ENCODE peak calls at places on chromosomes 7 and 10, in nine cellular contexts. One of them, this sample, is unnamed.

GRCh38 chr10:88728107-88728763 is 22.2 kb downstream of the LIPK start:
- DNase-seq in psoas muscle: no peak
- DNase-seq in mesendoderm: peak; percentile 92
- DNase-seq in B cell: no peak
- DNase-seq in cerebellar cortex: peak; percentile 42
- DNase-seq in effector CD8-positive, alpha-beta T cell: no peak
- DNase-seq in substantia nigra: no peak
- DNase-seq in transverse colon: peak; percentile 11
- DNase-seq in bronchial epithelial cell: no peak
- DNase-seq in this sample: peak; percentile 3

GRCh38 chr7:24926623-24927539 is 53.1 kb downstream of the OSBPL3 start:
- DNase-seq in cerebellar cortex: no peak
- DNase-seq in psoas muscle: no peak
- DNase-seq in mesendoderm: peak; percentile 28
- DNase-seq in bronchial epithelial cell: no peak
- DNase-seq in effector CD8-positive, alpha-beta T cell: no peak
- DNase-seq in B cell: no peak
- DNase-seq in substantia nigra: no peak
- DNase-seq in transverse colon: no peak
- DNase-seq in this sample: no peak

GRCh38 chr7:100478966-100479660 is at the start of gene TSC22D4:
- DNase-seq in bronchial epithelial cell: peak; percentile 80
- DNase-seq in mesendoderm: peak; percentile 96
- DNase-seq in B cell: peak; percentile 86
- DNase-seq in cerebellar cortex: peak; percentile 96
- DNase-seq in transverse colon: peak; percentile 96
- DNase-seq in substantia nigra: peak; percentile 93
- DNase-seq in effector CD8-positive, alpha-beta T cell: peak; percentile 91
- DNase-seq in psoas muscle: peak; percentile 94
- DNase-seq in this sample: peak; percentile 90

GRCh38 chr7:111708072-111708471 is 145.8 kb upstream of the IMMP2L start:
- DNase-seq in effector CD8-positive, alpha-beta T cell: no peak
- DNase-seq in mesendoderm: peak; percentile 10
- DNase-seq in transverse colon: no peak
- DNase-seq in B cell: no peak
- DNase-seq in substantia nigra: no peak
- DNase-seq in cerebellar cortex: no peak
- DNase-seq in bronchial epithelial cell: no peak
- DNase-seq in psoas muscle: no peak
- DNase-seq in this sample: no peak

GRCh38 chr10:88651131-88651541 is 13.1 kb upstream of the LIPF start:
- DNase-seq in mesendoderm: no peak
- DNase-seq in cerebellar cortex: no peak
- DNase-seq in substantia nigra: no peak
- DNase-seq in transverse colon: no peak
- DNase-seq in bronchial epithelial cell: peak; percentile 86
- DNase-seq in psoas muscle: no peak
- DNase-seq in B cell: no peak
- DNase-seq in effector CD8-positive, alpha-beta T cell: no peak
- DNase-seq in this sample: peak; percentile 77

GRCh38 chr10:3485287-3485686 is 299.7 kb downstream of the KLF6 start:
- DNase-seq in substantia nigra: no peak
- DNase-seq in effector CD8-positive, alpha-beta T cell: no peak
- DNase-seq in B cell: peak; percentile 78
- DNase-seq in bronchial epithelial cell: no peak
- DNase-seq in psoas muscle: no peak
- DNase-seq in transverse colon: no peak
- DNase-seq in mesendoderm: peak; percentile 23
- DNase-seq in cerebellar cortex: no peak
- DNase-seq in this sample: no peak

GRCh38 chr7:5284304-5285281 is 1.9 kb downstream of the SLC29A4 start:
- DNase-seq in effector CD8-positive, alpha-beta T cell: no peak
- DNase-seq in bronchial epithelial cell: peak; percentile 12
- DNase-seq in substantia nigra: peak; percentile 52
- DNase-seq in B cell: peak; percentile 37
- DNase-seq in mesendoderm: peak; percentile 86
- DNase-seq in transverse colon: peak; percentile 56
- DNase-seq in psoas muscle: no peak
- DNase-seq in cerebellar cortex: peak; percentile 70
- DNase-seq in this sample: no peak

GRCh38 chr7:79646278-79646677 is 192.8 kb upstream of the MAGI2 start:
- DNase-seq in cerebellar cortex: no peak
- DNase-seq in mesendoderm: no peak
- DNase-seq in transverse colon: no peak
- DNase-seq in B cell: no peak
- DNase-seq in effector CD8-positive, alpha-beta T cell: no peak
- DNase-seq in substantia nigra: no peak
- DNase-seq in psoas muscle: no peak
- DNase-seq in bronchial epithelial cell: no peak
- DNase-seq in this sample: no peak

GRCh38 chr7:81845628-81846259 is 75.9 kb upstream of the HGF start:
- DNase-seq in substantia nigra: no peak
- DNase-seq in psoas muscle: no peak
- DNase-seq in transverse colon: no peak
- DNase-seq in mesendoderm: peak; percentile 44
- DNase-seq in effector CD8-positive, alpha-beta T cell: no peak
- DNase-seq in B cell: peak; percentile 10
- DNase-seq in cerebellar cortex: no peak
- DNase-seq in bronchial epithelial cell: no peak
- DNase-seq in this sample: no peak

GRCh38 chr10:72625608-72626443 is at the start of gene MICU1:
- DNase-seq in bronchial epithelial cell: peak; percentile 86
- DNase-seq in cerebellar cortex: peak; percentile 98
- DNase-seq in mesendoderm: peak; percentile 98
- DNase-seq in psoas muscle: peak; percentile 96
- DNase-seq in B cell: peak; percentile 94
- DNase-seq in transverse colon: peak; percentile 97
- DNase-seq in substantia nigra: peak; percentile 88
- DNase-seq in effector CD8-positive, alpha-beta T cell: peak; percentile 90
- DNase-seq in this sample: peak; percentile 94

GRCh38 chr10:77915299-77916105 is 11.1 kb downstream of the DLG5 start:
- DNase-seq in mesendoderm: no peak
- DNase-seq in bronchial epithelial cell: no peak
- DNase-seq in transverse colon: no peak
- DNase-seq in substantia nigra: no peak
- DNase-seq in cerebellar cortex: no peak
- DNase-seq in effector CD8-positive, alpha-beta T cell: no peak
- DNase-seq in B cell: no peak
- DNase-seq in psoas muscle: no peak
- DNase-seq in this sample: no peak

GRCh38 chr7:22109761-22110160 is 164.1 kb upstream of the CDCA7L start:
- DNase-seq in transverse colon: peak; percentile 28
- DNase-seq in psoas muscle: no peak
- DNase-seq in effector CD8-positive, alpha-beta T cell: no peak
- DNase-seq in cerebellar cortex: peak; percentile 61
- DNase-seq in mesendoderm: peak; percentile 83
- DNase-seq in B cell: peak; percentile 38
- DNase-seq in bronchial epithelial cell: peak; percentile 16
- DNase-seq in substantia nigra: peak; percentile 50
- DNase-seq in this sample: no peak

GRCh38 chr10:34689053-34689452 is 126.0 kb downstream of the PARD3 start:
- DNase-seq in transverse colon: no peak
- DNase-seq in cerebellar cortex: no peak
- DNase-seq in psoas muscle: no peak
- DNase-seq in B cell: no peak
- DNase-seq in effector CD8-positive, alpha-beta T cell: no peak
- DNase-seq in substantia nigra: no peak
- DNase-seq in bronchial epithelial cell: peak; percentile 51
- DNase-seq in mesendoderm: no peak
- DNase-seq in this sample: no peak

GRCh38 chr7:127514499-127514898 is 70.9 kb downstream of the GCC1 start:
- DNase-seq in cerebellar cortex: peak; percentile 45
- DNase-seq in substantia nigra: no peak
- DNase-seq in psoas muscle: no peak
- DNase-seq in mesendoderm: peak; percentile 42
- DNase-seq in bronchial epithelial cell: peak; percentile 51
- DNase-seq in effector CD8-positive, alpha-beta T cell: no peak
- DNase-seq in transverse colon: no peak
- DNase-seq in B cell: peak; percentile 44
- DNase-seq in this sample: peak; percentile 11

GRCh38 chr7:140899883-140900282 is 24.8 kb downstream of the BRAF start:
- DNase-seq in mesendoderm: peak; percentile 62
- DNase-seq in transverse colon: no peak
- DNase-seq in psoas muscle: no peak
- DNase-seq in B cell: no peak
- DNase-seq in substantia nigra: no peak
- DNase-seq in effector CD8-positive, alpha-beta T cell: no peak
- DNase-seq in cerebellar cortex: peak; percentile 50
- DNase-seq in bronchial epithelial cell: no peak
- DNase-seq in this sample: no peak

GRCh38 chr10:79190740-79191261 is 122.0 kb downstream of the ZMIZ1 start:
- DNase-seq in cerebellar cortex: no peak
- DNase-seq in effector CD8-positive, alpha-beta T cell: no peak
- DNase-seq in transverse colon: no peak
- DNase-seq in mesendoderm: no peak
- DNase-seq in bronchial epithelial cell: no peak
- DNase-seq in substantia nigra: no peak
- DNase-seq in psoas muscle: no peak
- DNase-seq in B cell: no peak
- DNase-seq in this sample: no peak

GRCh38 chr10:23280420-23281043 is 64.1 kb downstream of the C10orf67 start:
- DNase-seq in mesendoderm: peak; percentile 76
- DNase-seq in cerebellar cortex: no peak
- DNase-seq in psoas muscle: no peak
- DNase-seq in effector CD8-positive, alpha-beta T cell: no peak
- DNase-seq in B cell: no peak
- DNase-seq in substantia nigra: no peak
- DNase-seq in bronchial epithelial cell: no peak
- DNase-seq in transverse colon: no peak
- DNase-seq in this sample: no peak

This sample was measured in mammary epithelial cell.